ENCODE peak calls at places on chromosomes 6 and 20, in six cellular contexts. One of them, this sample, is unnamed.

GRCh38 chr6:44782198-44782597 is 394.7 kb downstream of the CDC5L start:
- DNase-seq in CD8-positive, alpha-beta T cell: no peak
- DNase-seq in GM23338: no peak
- DNase-seq in CD4-positive, alpha-beta T cell: no peak
- DNase-seq in SK-N-SH: no peak
- DNase-seq in WERI-Rb-1: no peak
- DNase-seq in this sample: no peak

GRCh38 chr20:21705466-21706344 is at the start of gene PAX1:
- DNase-seq in CD4-positive, alpha-beta T cell: no peak
- DNase-seq in CD8-positive, alpha-beta T cell: no peak
- DNase-seq in GM23338: peak
- DNase-seq in SK-N-SH: no peak
- DNase-seq in WERI-Rb-1: no peak
- DNase-seq in this sample: peak

GRCh38 chr6:45704056-45704790 is 311.4 kb downstream of the CLIC5 start:
- DNase-seq in SK-N-SH: no peak
- DNase-seq in CD4-positive, alpha-beta T cell: no peak
- DNase-seq in GM23338: peak
- DNase-seq in CD8-positive, alpha-beta T cell: no peak
- DNase-seq in WERI-Rb-1: no peak
- DNase-seq in this sample: no peak

GRCh38 chr6:40349092-40349491 is 238.1 kb downstream of the LRFN2 start:
- DNase-seq in WERI-Rb-1: peak
- DNase-seq in CD8-positive, alpha-beta T cell: no peak
- DNase-seq in GM23338: no peak
- DNase-seq in CD4-positive, alpha-beta T cell: no peak
- DNase-seq in SK-N-SH: no peak
- DNase-seq in this sample: peak

GRCh38 chr20:2459981-2460751 is 10.4 kb downstream of the SNRPB start:
- DNase-seq in SK-N-SH: no peak
- DNase-seq in WERI-Rb-1: no peak
- DNase-seq in GM23338: no peak
- DNase-seq in CD8-positive, alpha-beta T cell: no peak
- DNase-seq in CD4-positive, alpha-beta T cell: no peak
- DNase-seq in this sample: no peak

GRCh38 chr20:18310592-18310991 is 22.3 kb downstream of the ZNF133 start:
- DNase-seq in WERI-Rb-1: no peak
- DNase-seq in SK-N-SH: no peak
- DNase-seq in GM23338: no peak
- DNase-seq in CD8-positive, alpha-beta T cell: no peak
- DNase-seq in CD4-positive, alpha-beta T cell: no peak
- DNase-seq in this sample: no peak

GRCh38 chr20:4227085-4227821 is 211.9 kb upstream of the RNF24 start:
- DNase-seq in CD4-positive, alpha-beta T cell: no peak
- DNase-seq in GM23338: peak
- DNase-seq in SK-N-SH: no peak
- DNase-seq in CD8-positive, alpha-beta T cell: no peak
- DNase-seq in WERI-Rb-1: peak
- DNase-seq in this sample: no peak

GRCh38 chr20:1345030-1345755 is 16.3 kb upstream of the SDCBP2 start:
- DNase-seq in GM23338: no peak
- DNase-seq in CD4-positive, alpha-beta T cell: no peak
- DNase-seq in CD8-positive, alpha-beta T cell: no peak
- DNase-seq in WERI-Rb-1: no peak
- DNase-seq in SK-N-SH: no peak
- DNase-seq in this sample: no peak

GRCh38 chr20:61126369-61127195 is 125.5 kb upstream of the CDH4 start:
- DNase-seq in SK-N-SH: no peak
- DNase-seq in WERI-Rb-1: no peak
- DNase-seq in GM23338: no peak
- DNase-seq in CD4-positive, alpha-beta T cell: no peak
- DNase-seq in CD8-positive, alpha-beta T cell: no peak
- DNase-seq in this sample: no peak

GRCh38 chr6:145963216-145964068 is 716 bp downstream of the SHPRH start:
- DNase-seq in CD8-positive, alpha-beta T cell: peak
- DNase-seq in WERI-Rb-1: no peak
- DNase-seq in GM23338: peak
- DNase-seq in SK-N-SH: peak
- DNase-seq in CD4-positive, alpha-beta T cell: peak
- DNase-seq in this sample: peak

GRCh38 chr6:136772685-136773472 is 19.4 kb downstream of the MAP3K5 start:
- DNase-seq in CD8-positive, alpha-beta T cell: no peak
- DNase-seq in SK-N-SH: no peak
- DNase-seq in WERI-Rb-1: no peak
- DNase-seq in CD4-positive, alpha-beta T cell: no peak
- DNase-seq in GM23338: peak
- DNase-seq in this sample: no peak

GRCh38 chr20:32480361-32481199 is 104.6 kb downstream of the NOL4L start:
- DNase-seq in GM23338: no peak
- DNase-seq in WERI-Rb-1: no peak
- DNase-seq in CD8-positive, alpha-beta T cell: no peak
- DNase-seq in SK-N-SH: no peak
- DNase-seq in CD4-positive, alpha-beta T cell: no peak
- DNase-seq in this sample: no peak

GRCh38 chr6:37052027-37052628 is 46.7 kb downstream of the FGD2 start:
- DNase-seq in CD8-positive, alpha-beta T cell: no peak
- DNase-seq in WERI-Rb-1: no peak
- DNase-seq in CD4-positive, alpha-beta T cell: no peak
- DNase-seq in GM23338: peak
- DNase-seq in SK-N-SH: no peak
- DNase-seq in this sample: no peak

GRCh38 chr6:72132851-72133250 is 246.5 kb downstream of the RIMS1 start:
- DNase-seq in CD8-positive, alpha-beta T cell: no peak
- DNase-seq in SK-N-SH: peak
- DNase-seq in GM23338: no peak
- DNase-seq in CD4-positive, alpha-beta T cell: no peak
- DNase-seq in WERI-Rb-1: no peak
- DNase-seq in this sample: no peak

GRCh38 chr6:44156494-44157151 is 2.0 kb upstream of the CAPN11 start:
- DNase-seq in CD8-positive, alpha-beta T cell: no peak
- DNase-seq in WERI-Rb-1: no peak
- DNase-seq in GM23338: peak
- DNase-seq in SK-N-SH: no peak
- DNase-seq in CD4-positive, alpha-beta T cell: no peak
- DNase-seq in this sample: no peak

GRCh38 chr6:95576621-95577316 is 566 bp upstream of the MANEA start:
- DNase-seq in WERI-Rb-1: no peak
- DNase-seq in SK-N-SH: no peak
- DNase-seq in GM23338: no peak
- DNase-seq in CD4-positive, alpha-beta T cell: no peak
- DNase-seq in CD8-positive, alpha-beta T cell: no peak
- DNase-seq in this sample: no peak

GRCh38 chr6:69887026-69887425 is 20.7 kb downstream of the COL19A1 start:
- DNase-seq in WERI-Rb-1: no peak
- DNase-seq in SK-N-SH: no peak
- DNase-seq in GM23338: no peak
- DNase-seq in CD4-positive, alpha-beta T cell: no peak
- DNase-seq in CD8-positive, alpha-beta T cell: no peak
- DNase-seq in this sample: no peak

GRCh38 chr20:1674361-1674760 is 16.8 kb upstream of the SIRPG start:
- DNase-seq in GM23338: no peak
- DNase-seq in WERI-Rb-1: no peak
- DNase-seq in SK-N-SH: no peak
- DNase-seq in CD4-positive, alpha-beta T cell: no peak
- DNase-seq in CD8-positive, alpha-beta T cell: no peak
- DNase-seq in this sample: no peak

DNA sequence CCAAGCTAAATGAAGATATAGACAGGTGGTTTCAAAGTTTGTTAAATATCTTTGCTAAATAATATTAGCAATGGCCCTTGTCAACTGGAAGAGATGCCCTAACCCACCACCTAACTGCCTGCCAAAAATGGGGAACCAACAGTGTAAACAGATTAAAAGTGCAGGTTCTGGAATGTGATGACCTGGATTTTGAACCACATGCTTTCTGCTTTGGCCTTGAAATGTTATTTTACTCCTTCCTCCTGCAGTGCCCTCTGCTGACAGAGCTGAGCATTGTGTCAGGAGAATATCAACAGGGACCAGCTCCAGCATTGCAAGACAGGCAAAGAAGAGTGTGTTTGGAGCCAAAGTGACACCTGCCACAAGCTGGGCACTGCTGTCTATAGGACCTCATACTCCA is 226.6 kb downstream of the MYLK4 start:
- DNase-seq in CD8-positive, alpha-beta T cell: no peak
- DNase-seq in CD4-positive, alpha-beta T cell: no peak
- DNase-seq in WERI-Rb-1: no peak
- DNase-seq in SK-N-SH: no peak
- DNase-seq in GM23338: peak
- DNase-seq in this sample: no peak
- TF ChIP-seq CTCF in CD8-positive, alpha-beta T cell: no peak
- TF ChIP-seq CTCF in CD4-positive, alpha-beta T cell: no peak
- TF ChIP-seq CTCF in WERI-Rb-1: peak
- TF ChIP-seq CTCF in SK-N-SH: peak
- TF ChIP-seq CTCF in GM23338: peak
- TF ChIP-seq CTCF in this sample: peak

DNA sequence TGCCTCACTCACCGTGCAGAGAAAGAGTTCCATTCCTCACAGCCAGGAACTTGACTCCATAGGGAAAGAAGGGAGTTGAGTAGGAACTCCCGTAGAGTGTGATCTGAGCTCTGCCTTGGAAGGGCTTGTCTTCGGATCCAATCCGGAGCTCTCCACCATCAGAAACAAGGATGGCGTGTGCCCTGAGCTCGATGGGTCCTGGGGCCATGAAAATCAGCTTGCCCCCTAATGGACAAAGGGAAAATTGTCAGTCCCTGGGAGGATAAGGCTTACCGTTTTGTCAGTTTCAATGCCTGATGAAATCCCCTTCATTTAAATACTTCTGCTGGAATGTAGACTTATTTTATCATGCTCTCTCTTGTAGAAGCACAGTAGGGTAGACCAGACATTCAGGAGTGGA is 153.3 kb downstream of the PKHD1 start:
- DNase-seq in CD4-positive, alpha-beta T cell: no peak
- DNase-seq in SK-N-SH: peak
- DNase-seq in GM23338: peak
- DNase-seq in WERI-Rb-1: peak
- DNase-seq in CD8-positive, alpha-beta T cell: no peak
- DNase-seq in this sample: no peak
- TF ChIP-seq CTCF in CD4-positive, alpha-beta T cell: no peak
- TF ChIP-seq CTCF in SK-N-SH: peak
- TF ChIP-seq CTCF in GM23338: peak
- TF ChIP-seq CTCF in WERI-Rb-1: peak
- TF ChIP-seq CTCF in CD8-positive, alpha-beta T cell: no peak
- TF ChIP-seq CTCF in this sample: peak

DNA sequence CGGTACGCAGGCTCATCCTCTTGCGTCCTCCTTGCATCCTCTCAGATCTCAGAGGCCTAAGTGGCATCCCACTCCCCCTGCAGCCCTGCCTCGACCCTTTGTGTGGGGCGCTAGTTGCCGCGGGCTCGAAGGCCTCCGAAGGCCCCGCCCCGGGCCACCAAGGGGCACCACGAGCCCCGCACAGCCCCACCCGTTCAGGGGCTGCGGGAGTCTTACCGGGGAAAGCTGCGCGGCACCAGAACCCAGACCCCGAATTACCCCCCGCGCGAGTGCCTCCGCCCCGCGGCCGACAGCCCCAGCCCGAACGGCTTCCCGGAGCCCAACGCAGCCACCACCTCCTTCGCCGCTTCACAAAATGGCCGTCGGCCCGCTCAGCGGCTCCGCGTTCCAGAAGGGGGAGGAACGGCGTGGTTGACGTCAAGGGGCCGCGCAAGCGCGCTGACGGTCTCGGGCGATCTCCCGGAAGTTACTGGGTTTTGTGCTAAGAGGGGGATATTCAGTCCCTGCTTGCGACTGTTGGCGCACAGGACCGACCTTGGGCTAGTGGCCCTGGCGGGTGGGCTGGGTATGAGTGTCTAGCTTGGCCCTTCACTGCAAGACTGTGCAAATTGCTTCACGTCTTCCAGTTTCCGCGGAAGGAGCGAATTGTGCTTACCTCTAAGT is at the start of the genes CPNE1 and RBM12:
- DNase-seq in GM23338: peak
- DNase-seq in WERI-Rb-1: peak
- DNase-seq in SK-N-SH: peak
- DNase-seq in CD4-positive, alpha-beta T cell: peak
- DNase-seq in CD8-positive, alpha-beta T cell: peak
- DNase-seq in this sample: peak
- TF ChIP-seq CTCF in GM23338: no peak
- TF ChIP-seq CTCF in WERI-Rb-1: no peak
- TF ChIP-seq CTCF in SK-N-SH: no peak
- TF ChIP-seq CTCF in CD4-positive, alpha-beta T cell: no peak
- TF ChIP-seq CTCF in CD8-positive, alpha-beta T cell: no peak
- TF ChIP-seq CTCF in this sample: no peak

GRCh38 chr20:53934421-53935352 is 135.7 kb downstream of the BCAS1 start:
- DNase-seq in CD4-positive, alpha-beta T cell: no peak
- DNase-seq in GM23338: peak
- DNase-seq in WERI-Rb-1: no peak
- DNase-seq in CD8-positive, alpha-beta T cell: no peak
- DNase-seq in SK-N-SH: no peak
- DNase-seq in this sample: no peak
- TF ChIP-seq CTCF in CD4-positive, alpha-beta T cell: no peak
- TF ChIP-seq CTCF in GM23338: no peak
- TF ChIP-seq CTCF in WERI-Rb-1: no peak
- TF ChIP-seq CTCF in CD8-positive, alpha-beta T cell: no peak
- TF ChIP-seq CTCF in SK-N-SH: no peak
- TF ChIP-seq CTCF in this sample: no peak

DNA sequence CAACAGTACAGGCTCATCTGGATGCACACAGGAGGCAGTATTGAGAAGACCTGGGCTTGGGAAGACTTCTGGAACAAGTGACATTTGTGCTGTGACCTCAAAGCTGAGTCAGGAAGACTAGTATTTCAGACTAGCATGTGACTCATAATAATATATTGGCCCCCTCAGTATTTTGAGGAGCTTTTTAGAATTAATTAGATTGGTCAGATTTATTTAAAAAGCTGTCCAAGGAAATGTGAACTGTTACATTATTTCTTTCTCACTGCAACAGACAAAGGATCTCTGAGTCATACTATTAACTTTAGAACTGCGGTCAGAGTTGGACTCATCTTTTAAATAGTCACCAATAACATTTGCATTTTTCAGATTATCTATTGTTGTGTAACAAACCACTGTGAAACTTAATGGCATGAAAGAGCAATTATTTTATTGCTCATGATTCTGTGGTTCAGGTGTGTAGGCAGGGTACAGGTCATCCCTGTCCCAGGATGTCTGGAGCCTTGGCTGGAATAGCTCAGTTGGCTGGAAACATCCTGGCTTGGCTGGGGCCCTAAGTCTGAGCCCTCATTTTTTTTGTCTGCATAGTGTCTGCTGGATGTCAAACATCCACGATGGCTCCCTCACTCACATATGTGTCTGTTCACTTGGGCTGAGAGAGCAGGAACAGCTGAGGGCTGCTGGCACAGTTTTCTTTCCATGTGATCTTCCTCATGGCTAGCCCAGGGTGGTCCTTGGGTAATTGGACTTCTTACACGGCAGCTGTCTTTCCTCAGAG is 46.8 kb downstream of the MAP3K4 start:
- DNase-seq in WERI-Rb-1: no peak
- DNase-seq in CD8-positive, alpha-beta T cell: no peak
- DNase-seq in CD4-positive, alpha-beta T cell: no peak
- DNase-seq in SK-N-SH: no peak
- DNase-seq in GM23338: no peak
- DNase-seq in this sample: no peak
- TF ChIP-seq CTCF in WERI-Rb-1: no peak
- TF ChIP-seq CTCF in CD8-positive, alpha-beta T cell: no peak
- TF ChIP-seq CTCF in CD4-positive, alpha-beta T cell: no peak
- TF ChIP-seq CTCF in SK-N-SH: peak
- TF ChIP-seq CTCF in GM23338: no peak
- TF ChIP-seq CTCF in this sample: no peak

GRCh38 chr20:63246490-63247284 is 7.6 kb downstream of the NKAIN4 start:
- DNase-seq in WERI-Rb-1: peak
- DNase-seq in GM23338: peak
- DNase-seq in CD4-positive, alpha-beta T cell: no peak
- DNase-seq in CD8-positive, alpha-beta T cell: no peak
- DNase-seq in SK-N-SH: peak
- DNase-seq in this sample: no peak
- TF ChIP-seq CTCF in WERI-Rb-1: peak
- TF ChIP-seq CTCF in GM23338: no peak
- TF ChIP-seq CTCF in CD4-positive, alpha-beta T cell: no peak
- TF ChIP-seq CTCF in CD8-positive, alpha-beta T cell: no peak
- TF ChIP-seq CTCF in SK-N-SH: no peak
- TF ChIP-seq CTCF in this sample: no peak